ENCODE peak calls at places on chromosomes 13 and 19, in six cellular contexts. Q is pancreas, H is T-helper 1 cell, F is renal cortical epithelial cell, U is colonic mucosa, A is RWPE2. P is an unnamed sample.

GRCh38 chr19:35710784-35711723 is 6.7 kb downstream of the ZBTB32 start:
- DNase-seq in Q (no peak), H (no peak), F (no peak), U (no peak), A (no peak), P (no peak)

GRCh38 chr13:46679369-46680180 is 117.4 kb downstream of the ESD start:
- DNase-seq in Q (no peak), H (no peak), F (peak), U (no peak), A (no peak), P (no peak)

GRCh38 chr19:10876459-10877240 is 5.3 kb downstream of the CARM1 start:
- DNase-seq in Q (peak), H (no peak), F (no peak), U (no peak), A (no peak), P (no peak)

GRCh38 chr13:51125495-51126226 is 14.6 kb upstream of the C13orf42 start:
- DNase-seq in Q (peak), H (no peak), F (peak), U (peak), A (no peak), P (no peak)

GRCh38 chr13:46639033-46639981 is 86.3 kb downstream of the LRCH1 start:
- DNase-seq in Q (no peak), H (no peak), F (peak), U (no peak), A (no peak), P (no peak)

GRCh38 chr13:26370495-26370990 is 116.6 kb downstream of the CDK8 start:
- DNase-seq in Q (no peak), H (no peak), F (no peak), U (no peak), A (no peak), P (no peak)

GRCh38 chr19:46697142-46697960 is 19.6 kb downstream of the PRKD2 start:
- DNase-seq in Q (peak), H (no peak), F (peak), U (peak), A (peak), P (peak)

GRCh38 chr19:13163609-13164364 is 13.6 kb downstream of the IER2 start:
- DNase-seq in Q (peak), H (no peak), F (peak), U (peak), A (peak), P (peak)

GRCh38 chr19:13795595-13796300 is 505 bp downstream of the ZSWIM4 start:
- DNase-seq in Q (no peak), H (no peak), F (peak), U (peak), A (no peak), P (no peak)

GRCh38 chr19:56720281-56720680 is 48.7 kb upstream of the ZNF835 start:
- DNase-seq in Q (no peak), H (no peak), F (no peak), U (no peak), A (no peak), P (no peak)

GRCh38 chr13:59997976-59998375 is 165.8 kb downstream of the DIAPH3 start:
- DNase-seq in Q (no peak), H (no peak), F (no peak), U (no peak), A (no peak), P (no peak)

GRCh38 chr13:99426426-99426825 is 74.8 kb upstream of the TM9SF2 start:
- DNase-seq in Q (no peak), H (no peak), F (no peak), U (no peak), A (no peak), P (no peak)

GRCh38 chr19:7516281-7516862 is 469 bp downstream of the ZNF358 start:
- DNase-seq in Q (no peak), H (no peak), F (no peak), U (no peak), A (no peak), P (peak)

GRCh38 chr13:101640797-101641400 is 188.4 kb downstream of the ITGBL1 start:
- DNase-seq in Q (no peak), H (no peak), F (peak), U (no peak), A (no peak), P (no peak)